ENCODE peak calls at places on chromosomes 3 and 15, in five cellular contexts. R, T, I, W and K are unnamed samples.
A peak's percentile ranks its signal among the peaks of the same experiment; 100 is the strongest.

GRCh38 chr3:15079083-15079482 is 14.0 kb upstream of the MRPS25 start:
- DNase-seq in I (no peak), T (no peak), W (no peak), R (no peak), K (no peak)

GRCh38 chr3:149902498-149903139 is 68.1 kb downstream of the PFN2 start:
- DNase-seq in I (no peak), W (no peak), T (no peak), R (no peak), K (no peak)

GRCh38 chr3:49180116-49180515 is 8.7 kb downstream of the KLHDC8B start:
- DNase-seq in R (no peak), I (no peak), W (no peak), T (no peak), K (no peak)

GRCh38 chr3:13451301-13451673 is 28.8 kb upstream of the HDAC11 start:
- DNase-seq in R (peak; percentile 32), T (no peak), W (no peak), I (no peak), K (no peak)

GRCh38 chr3:102078864-102079808 is 229.8 kb downstream of the NFKBIZ start:
- DNase-seq in I (no peak), R (no peak), W (no peak), T (no peak), K (no peak)

GRCh38 chr15:65085990-65086679 is 9.6 kb downstream of the KBTBD13 start:
- DNase-seq in T (no peak), I (no peak), R (no peak), W (no peak), K (peak; percentile 64)

GRCh38 chr3:119586707-119587317 is 7.5 kb downstream of the ADPRH start:
- DNase-seq in W (no peak), R (no peak), T (no peak), I (no peak), K (no peak)

GRCh38 chr3:170746175-170746942 is 123.6 kb downstream of the RPL22L1 start:
- DNase-seq in T (no peak), W (no peak), I (no peak), R (no peak), K (no peak)

GRCh38 chr3:39407773-39408492 is 1.4 kb downstream of the RPSA start:
- DNase-seq in T (no peak), W (no peak), I (no peak), R (no peak), K (no peak)

GRCh38 chr15:48330045-48330840 is 986 bp upstream of the DUT start:
- DNase-seq in T (no peak), R (no peak), I (no peak), W (no peak), K (no peak)

GRCh38 chr3:76551739-76552138 is 488.2 kb upstream of the ROBO2 start:
- DNase-seq in I (no peak), R (no peak), T (no peak), W (no peak), K (no peak)